ENCODE peak calls at places on chromosome 18, in eight cellular contexts. N is CD8-positive, alpha-beta T cell; I is aorta; H is cardiac muscle cell; C is astrocyte; K is neural progenitor cell; B is right lobe of liver; M is effector memory CD4-positive, alpha-beta T cell. T is an unnamed sample. For H3K4me1, the result is how much of the 10 kb centered on the place peaks cover.

GRCh38 chr18:62614499-62614898 is 91.7 kb downstream of the ZCCHC2 start:
- DNase-seq in N (no peak), I (no peak), H (no peak), C (no peak), K (no peak), B (no peak), M (no peak), T (no peak)

GRCh38 chr18:12290086-12290485 is 18.0 kb upstream of the TUBB6 start:
- DNase-seq in N (no peak), I (peak), H (no peak), C (no peak), K (no peak), B (no peak), M (no peak), T (no peak)

GRCh38 chr18:43396266-43396665 is 119.0 kb upstream of the SYT4 start:
- DNase-seq in N (no peak), I (no peak), H (peak), C (no peak), K (peak), B (no peak), M (no peak), T (no peak)

GRCh38 chr18:79552140-79552631 is 127.4 kb upstream of the CTDP1 start:
- DNase-seq in N (no peak), I (peak), H (no peak), C (no peak), K (no peak), B (no peak), M (no peak), T (no peak)

GRCh38 chr18:34224423-34225217 is at the start of gene NOL4:
- DNase-seq in N (no peak), I (peak), H (peak), C (peak), K (peak), B (peak), M (no peak), T (peak)

GRCh38 chr18:68797901-68798300 is at the start of gene CCDC102B:
- DNase-seq in N (no peak), I (no peak), H (peak), C (peak), K (no peak), B (no peak), M (no peak), T (no peak)

GRCh38 chr18:11994708-11995444 is 13.6 kb downstream of the IMPA2 start:
- DNase-seq in N (no peak), I (peak), H (no peak), C (no peak), K (peak), B (no peak), M (no peak), T (peak)

GRCh38 chr18:7914834-7915670 is 347.9 kb downstream of the PTPRM start:
- DNase-seq in N (no peak), I (no peak), H (no peak), C (no peak), K (no peak), B (no peak), M (no peak), T (no peak)

GRCh38 chr18:55585586-55586521 is 2.1 kb downstream of the TCF4 start:
- DNase-seq in N (no peak), I (no peak), H (peak), C (peak), K (peak), B (no peak), M (no peak), T (no peak)

GRCh38 chr18:74574916-74575315 is 22.8 kb upstream of the ZNF407 start:
- DNase-seq in N (no peak), I (no peak), H (no peak), C (no peak), K (no peak), B (no peak), M (no peak), T (no peak)

GRCh38 chr18:37913051-37913450 is 347.5 kb upstream of the CELF4 start:
- DNase-seq in N (no peak), I (no peak), H (no peak), C (no peak), K (no peak), B (no peak), M (no peak), T (no peak)

GRCh38 chr18:78492064-78492812 is 487.4 kb upstream of the SALL3 start:
- DNase-seq in N (no peak), I (no peak), H (no peak), C (no peak), K (no peak), B (no peak), M (no peak), T (no peak)

GRCh38 chr18:22558945-22559385 is 141.2 kb upstream of the CTAGE1 start:
- DNase-seq in N (no peak), I (peak), H (peak), C (peak), K (peak), B (peak), M (no peak), T (peak)

GRCh38 chr18:32439802-32440201 is 30.9 kb downstream of the GAREM1 start:
- DNase-seq in N (no peak), I (no peak), H (peak), C (no peak), K (peak), B (no peak), M (no peak), T (no peak)

GRCh38 chr18:6714027-6714426 is 15.5 kb upstream of the ARHGAP28 start:
- DNase-seq in N (no peak), I (no peak), H (no peak), C (no peak), K (no peak), B (no peak), M (no peak), T (no peak)

GRCh38 chr18:75003089-75003488 is 205.8 kb downstream of the PTGR3 start:
- DNase-seq in N (no peak), I (no peak), H (peak), C (peak), K (no peak), B (no peak), M (no peak), T (no peak)

GRCh38 chr18:3722662-3723433 is 272.9 kb downstream of the TGIF1 start:
- DNase-seq in N (no peak), I (no peak), H (no peak), C (peak), K (no peak), B (no peak), M (no peak), T (no peak)

GRCh38 chr18:9364242-9364641 is 29.7 kb downstream of the TWSG1 start:
- DNase-seq in N (no peak), I (no peak), H (no peak), C (peak), K (no peak), B (no peak), M (no peak), T (no peak)

GRCh38 chr18:68275616-68276015 is 439.3 kb downstream of the TMX3 start:
- DNase-seq in N (no peak), I (no peak), H (peak), C (peak), K (no peak), B (no peak), M (no peak), T (no peak)

GRCh38 chr18:61988100-61988499 is 95.3 kb upstream of the RNF152 start:
- DNase-seq in N (no peak), I (no peak), H (peak), C (no peak), K (no peak), B (no peak), M (no peak), T (no peak)

GRCh38 chr18:62716679-62717058 is 1.3 kb downstream of the PHLPP1 start:
- DNase-seq in N (peak), I (peak), H (peak), C (peak), K (peak), B (peak), M (peak), T (peak)

GRCh38 chr18:32373505-32373904 is 97.2 kb downstream of the GAREM1 start:
- DNase-seq in N (no peak), I (no peak), H (no peak), C (no peak), K (no peak), B (no peak), M (no peak), T (no peak)

GRCh38 chr18:55400590-55401274 is 187.3 kb downstream of the TCF4 start:
- DNase-seq in N (no peak), I (no peak), H (peak), C (peak), K (no peak), B (no peak), M (no peak), T (no peak)

GRCh38 chr18:49050462-49050861 is 99.7 kb upstream of the SMAD7 start:
- DNase-seq in N (no peak), I (no peak), H (no peak), C (no peak), K (no peak), B (no peak), M (no peak), T (no peak)

GRCh38 chr18:8480506-8481328 is 128.5 kb upstream of the RAB12 start:
- DNase-seq in N (no peak), I (no peak), H (peak), C (peak), K (peak), B (peak), M (no peak), T (no peak)

GRCh38 chr18:79962835-79963657 is 1.4 kb upstream of the HSBP1L1 start:
- DNase-seq in N (peak), I (no peak), H (no peak), C (no peak), K (peak), B (no peak), M (peak), T (no peak)

GRCh38 chr18:58135806-58136331 is 91.8 kb downstream of the NEDD4L start:
- DNase-seq in N (peak), I (no peak), H (peak), C (peak), K (peak), B (peak), M (no peak), T (no peak)

GRCh38 chr18:35617865-35618264 is 36.3 kb downstream of the GALNT1 start:
- DNase-seq in N (no peak), I (no peak), H (no peak), C (no peak), K (no peak), B (no peak), M (no peak), T (no peak)

GRCh38 chr18:35618289-35618688 is 36.7 kb downstream of the GALNT1 start:
- DNase-seq in N (no peak), I (no peak), H (no peak), C (no peak), K (no peak), B (no peak), M (no peak), T (no peak)

GRCh38 chr18:35619941-35620340 is 38.4 kb downstream of the GALNT1 start:
- DNase-seq in N (no peak), I (no peak), H (no peak), C (no peak), K (no peak), B (no peak), M (no peak), T (no peak)

GRCh38 chr18:35619468-35619867 is 37.9 kb downstream of the GALNT1 start:
- DNase-seq in N (no peak), I (no peak), H (no peak), C (peak), K (no peak), B (no peak), M (no peak), T (no peak)

GRCh38 chr18:35618703-35619102 is 37.2 kb downstream of the GALNT1 start:
- DNase-seq in N (no peak), I (no peak), H (no peak), C (no peak), K (peak), B (no peak), M (no peak), T (no peak)
- H3K4me1 ChIP-seq in N (under half), I (under half), H (under half), C (under half), K (under half), B (under half), M (under half), T (under half)

DNA sequence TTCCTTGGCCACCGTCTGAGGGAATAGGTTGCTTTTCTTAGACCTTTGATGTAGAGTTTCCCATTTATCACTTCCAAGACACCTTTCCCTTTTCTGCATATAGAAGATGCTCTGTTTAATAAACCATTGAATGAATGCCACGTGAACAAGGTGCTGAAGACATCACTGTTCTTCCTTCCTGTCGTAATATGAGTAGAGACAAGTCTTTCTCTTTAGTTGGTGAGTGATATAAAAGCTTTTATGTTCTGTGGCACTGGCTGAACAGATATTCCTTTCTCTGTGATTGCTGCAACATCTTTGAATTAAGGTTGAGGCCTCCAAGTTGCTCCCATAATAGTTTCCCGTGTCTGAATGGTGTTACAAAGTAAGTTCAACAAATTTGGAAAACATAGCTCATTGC is 38.7 kb downstream of the TTC39C start:
- DNase-seq in N (no peak), I (no peak), H (no peak), C (no peak), K (no peak), B (no peak), M (no peak), T (no peak)
- H3K4me1 ChIP-seq in N (half or more), I (under half), H (under half), C (under half), K (under half), B (under half), M (half or more), T (under half)

GRCh38 chr18:26709897-26710296 is 155.6 kb downstream of the AQP4 start:
- DNase-seq in N (no peak), I (no peak), H (no peak), C (no peak), K (no peak), B (no peak), M (no peak), T (no peak)

GRCh38 chr18:26703170-26703933 is 155.0 kb upstream of the KCTD1 start:
- DNase-seq in N (no peak), I (no peak), H (no peak), C (no peak), K (no peak), B (no peak), M (no peak), T (no peak)

GRCh38 chr18:26708814-26709717 is 156.4 kb downstream of the AQP4 start:
- DNase-seq in N (no peak), I (no peak), H (no peak), C (no peak), K (peak), B (no peak), M (no peak), T (peak)

GRCh38 chr18:26710460-26711096 is 154.9 kb downstream of the AQP4 start:
- DNase-seq in N (no peak), I (no peak), H (peak), C (no peak), K (no peak), B (no peak), M (no peak), T (no peak)

GRCh38 chr18:26706796-26707406 is 158.5 kb upstream of the KCTD1 start:
- DNase-seq in N (no peak), I (no peak), H (peak), C (no peak), K (no peak), B (no peak), M (no peak), T (no peak)
- H3K4me1 ChIP-seq in N (under half), I (under half), H (under half), C (under half), K (under half), B (under half), M (under half), T (under half)

DNA sequence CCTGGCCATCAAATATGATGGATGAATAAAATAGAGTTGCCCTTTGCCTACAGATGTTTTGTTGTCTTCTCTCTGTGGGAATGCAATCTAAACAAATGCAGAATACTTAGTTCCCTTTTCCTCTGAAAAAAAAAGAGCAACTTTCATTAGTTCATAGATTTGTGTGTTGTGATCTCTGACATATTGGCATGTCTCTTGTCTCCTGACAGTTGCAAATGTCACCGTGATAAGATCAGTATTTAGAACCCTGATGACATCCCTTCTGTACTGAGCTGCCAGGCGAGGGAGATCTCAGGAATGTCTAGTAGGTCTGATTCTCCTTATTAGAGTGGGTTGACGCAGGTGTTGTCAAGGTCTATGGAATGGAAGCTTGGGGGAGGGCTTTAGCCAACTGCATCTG is 130.3 kb downstream of the GALR1 start:
- DNase-seq in N (no peak), I (no peak), H (no peak), C (no peak), K (no peak), B (no peak), M (no peak), T (no peak)
- H3K4me1 ChIP-seq in N (under half), I (under half), H (under half), C (under half), K (under half), B (under half), M (under half), T (under half)

GRCh38 chr18:72995558-72995957 is 127.8 kb upstream of the NETO1 start:
- DNase-seq in N (no peak), I (no peak), H (no peak), C (peak), K (no peak), B (no peak), M (no peak), T (no peak)
- H3K4me1 ChIP-seq in N (under half), I (under half), H (under half), C (under half), K (under half), B (under half), M (under half), T (under half)

GRCh38 chr18:77054606-77055428 is 77.8 kb downstream of the MBP start:
- DNase-seq in N (peak), I (peak), H (peak), C (peak), K (peak), B (peak), M (peak), T (peak)
- H3K4me1 ChIP-seq in N (half or more), I (under half), H (under half), C (under half), K (under half), B (under half), M (half or more), T (half or more)

DNA sequence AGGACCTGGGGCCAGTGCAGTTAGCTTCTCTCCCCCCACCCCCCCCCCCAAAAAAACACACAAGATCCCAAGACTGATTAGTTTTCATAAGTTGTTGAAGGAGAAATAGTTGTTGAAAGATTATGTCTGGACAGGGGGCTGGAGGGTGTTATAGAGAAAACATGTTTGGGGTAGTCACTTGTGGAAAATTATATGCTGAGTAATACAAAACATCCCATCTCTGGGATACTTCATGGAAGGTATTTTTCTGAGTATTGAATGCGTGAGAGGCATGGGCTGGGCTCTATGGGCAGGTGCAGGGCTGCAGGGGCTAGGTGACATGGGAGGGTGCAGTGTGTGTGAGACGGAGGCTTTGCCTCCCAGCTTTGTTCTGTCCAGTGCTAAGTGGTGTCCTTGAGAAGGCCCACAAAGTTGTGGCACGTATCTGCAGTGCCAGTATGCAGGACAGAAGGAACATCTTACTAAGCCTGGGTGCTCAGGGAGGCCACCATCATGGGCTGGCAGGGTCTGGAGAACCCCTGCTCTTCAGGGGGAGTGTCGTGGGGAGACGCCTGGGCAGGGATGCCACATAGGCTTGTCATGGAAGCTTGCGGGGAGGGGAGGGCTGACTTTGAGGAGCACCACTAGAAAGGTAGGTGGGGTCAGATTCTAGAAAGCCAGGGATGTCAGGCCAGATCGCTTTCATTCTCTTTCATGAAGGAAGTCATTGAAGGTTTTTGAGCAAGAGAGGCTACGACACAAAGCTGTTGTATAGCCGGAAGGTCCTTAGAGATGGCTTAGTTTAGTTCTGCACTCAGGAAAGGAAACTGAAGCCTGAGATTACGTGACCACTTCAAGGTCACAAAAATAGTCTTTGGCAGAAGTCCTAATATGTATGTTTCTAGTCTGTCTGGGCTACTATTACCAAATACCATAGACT is 232.0 kb downstream of the LDLRAD4 start:
- DNase-seq in N (no peak), I (no peak), H (no peak), C (no peak), K (no peak), B (no peak), M (no peak), T (no peak)
- H3K4me1 ChIP-seq in N (under half), I (under half), H (under half), C (under half), K (under half), B (under half), M (under half), T (under half)